ENCODE peak calls at places on chromosome 15, in five cellular contexts. G, I, B, O and X are unnamed samples.

GRCh38 chr15:69410290-69410874 is 3.8 kb upstream of the KIF23 start:
- DNase-seq in G (peak), I (no peak), B (no peak), O (no peak), X (peak)

GRCh38 chr15:28952666-28953491 is 67.1 kb downstream of the APBA2 start:
- DNase-seq in G (peak), I (no peak), B (peak), O (no peak), X (no peak)

GRCh38 chr15:75200765-75201608 is 695 bp upstream of the C15orf39 start:
- DNase-seq in G (no peak), I (peak), B (peak), O (peak), X (peak)

GRCh38 chr15:100764778-100765457 is 114.7 kb upstream of the ALDH1A3 start:
- DNase-seq in G (peak), I (no peak), B (peak), O (no peak), X (no peak)

GRCh38 chr15:49769225-49769624 is 148.4 kb downstream of the DTWD1 start:
- DNase-seq in G (no peak), I (no peak), B (no peak), O (no peak), X (no peak)

GRCh38 chr15:33506781-33507180 is 196.0 kb downstream of the RYR3 start:
- DNase-seq in G (no peak), I (no peak), B (no peak), O (no peak), X (no peak)

GRCh38 chr15:22958487-22959280 is 21.5 kb downstream of the CYFIP1 start:
- DNase-seq in G (no peak), I (no peak), B (no peak), O (no peak), X (no peak)

GRCh38 chr15:50702762-50703334 is 16.3 kb upstream of the TRPM7 start:
- DNase-seq in G (no peak), I (no peak), B (no peak), O (no peak), X (no peak)

GRCh38 chr15:62886431-62887071 is 156.0 kb upstream of the TPM1 start:
- DNase-seq in G (no peak), I (no peak), B (peak), O (no peak), X (no peak)

GRCh38 chr15:80549191-80549590 is 145.0 kb downstream of the ARNT2 start:
- DNase-seq in G (no peak), I (no peak), B (no peak), O (no peak), X (no peak)

GRCh38 chr15:95981209-95981608 is 349.3 kb upstream of the NR2F2 start:
- DNase-seq in G (no peak), I (no peak), B (no peak), O (no peak), X (no peak)

GRCh38 chr15:25777047-25777446 is 86.1 kb downstream of the ATP10A start:
- DNase-seq in G (no peak), I (no peak), B (no peak), O (no peak), X (no peak)

GRCh38 chr15:96122077-96123027 is 208.1 kb upstream of the NR2F2 start:
- DNase-seq in G (no peak), I (no peak), B (no peak), O (no peak), X (no peak)

GRCh38 chr15:100959066-100960050 is 40.2 kb downstream of the LRRK1 start:
- DNase-seq in G (no peak), I (no peak), B (no peak), O (no peak), X (no peak)

GRCh38 chr15:62644874-62645755 is 397.4 kb upstream of the TPM1 start:
- DNase-seq in G (no peak), I (no peak), B (no peak), O (no peak), X (no peak)

GRCh38 chr15:90851945-90852344 is 16.4 kb upstream of the FURIN start:
- DNase-seq in G (no peak), I (no peak), B (no peak), O (no peak), X (no peak)

GRCh38 chr15:57635300-57635944 is 43.7 kb downstream of the MYZAP start:
- DNase-seq in G (no peak), I (peak), B (no peak), O (peak), X (no peak)
- TF ChIP-seq CTCF in G (no peak), I (no peak), B (peak), O (peak), X (no peak)

GRCh38 chr15:48472756-48473155 is 141.5 kb downstream of the DUT start:
- DNase-seq in G (no peak), I (no peak), B (no peak), O (no peak), X (no peak)
- TF ChIP-seq POLR2AphosphoS5 in G (no peak), I (no peak), B (no peak), O (no peak), X (no peak)

GRCh38 chr15:66907826-66908502 is 157.4 kb upstream of the SMAD3 start:
- DNase-seq in G (no peak), I (no peak), B (no peak), O (peak), X (peak)

GRCh38 chr15:66908503-66909095 is 156.8 kb upstream of the SMAD3 start:
- DNase-seq in G (no peak), I (no peak), B (no peak), O (no peak), X (no peak)

GRCh38 chr15:66905185-66905584 is 160.2 kb upstream of the SMAD3 start:
- DNase-seq in G (no peak), I (no peak), B (no peak), O (no peak), X (no peak)

GRCh38 chr15:66906660-66907059 is 158.7 kb upstream of the SMAD3 start:
- DNase-seq in G (no peak), I (no peak), B (no peak), O (no peak), X (no peak)

DNA sequence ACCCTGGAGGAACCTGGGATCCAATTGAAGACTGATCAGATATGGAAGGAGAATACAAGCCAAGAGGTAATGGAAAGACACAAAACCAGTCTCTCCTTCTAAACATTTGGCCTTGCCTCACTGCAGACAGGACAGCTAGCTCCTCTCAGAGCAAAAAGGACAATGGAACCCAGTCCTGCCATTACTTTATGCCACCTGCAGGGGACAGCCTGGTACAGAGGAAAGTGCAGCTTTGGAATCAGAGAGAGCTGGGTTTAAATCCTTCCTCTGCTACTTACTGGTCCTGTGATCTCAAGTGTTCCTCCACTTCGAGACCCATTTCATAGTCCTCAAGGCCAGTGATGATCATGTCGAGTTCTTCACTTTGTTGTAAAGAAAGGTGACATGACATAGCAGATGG is 159.4 kb upstream of the SMAD3 start:
- DNase-seq in G (no peak), I (no peak), B (no peak), O (no peak), X (no peak)
- TF ChIP-seq CTCF in G (no peak), I (no peak), B (peak), O (no peak), X (peak)

DNA sequence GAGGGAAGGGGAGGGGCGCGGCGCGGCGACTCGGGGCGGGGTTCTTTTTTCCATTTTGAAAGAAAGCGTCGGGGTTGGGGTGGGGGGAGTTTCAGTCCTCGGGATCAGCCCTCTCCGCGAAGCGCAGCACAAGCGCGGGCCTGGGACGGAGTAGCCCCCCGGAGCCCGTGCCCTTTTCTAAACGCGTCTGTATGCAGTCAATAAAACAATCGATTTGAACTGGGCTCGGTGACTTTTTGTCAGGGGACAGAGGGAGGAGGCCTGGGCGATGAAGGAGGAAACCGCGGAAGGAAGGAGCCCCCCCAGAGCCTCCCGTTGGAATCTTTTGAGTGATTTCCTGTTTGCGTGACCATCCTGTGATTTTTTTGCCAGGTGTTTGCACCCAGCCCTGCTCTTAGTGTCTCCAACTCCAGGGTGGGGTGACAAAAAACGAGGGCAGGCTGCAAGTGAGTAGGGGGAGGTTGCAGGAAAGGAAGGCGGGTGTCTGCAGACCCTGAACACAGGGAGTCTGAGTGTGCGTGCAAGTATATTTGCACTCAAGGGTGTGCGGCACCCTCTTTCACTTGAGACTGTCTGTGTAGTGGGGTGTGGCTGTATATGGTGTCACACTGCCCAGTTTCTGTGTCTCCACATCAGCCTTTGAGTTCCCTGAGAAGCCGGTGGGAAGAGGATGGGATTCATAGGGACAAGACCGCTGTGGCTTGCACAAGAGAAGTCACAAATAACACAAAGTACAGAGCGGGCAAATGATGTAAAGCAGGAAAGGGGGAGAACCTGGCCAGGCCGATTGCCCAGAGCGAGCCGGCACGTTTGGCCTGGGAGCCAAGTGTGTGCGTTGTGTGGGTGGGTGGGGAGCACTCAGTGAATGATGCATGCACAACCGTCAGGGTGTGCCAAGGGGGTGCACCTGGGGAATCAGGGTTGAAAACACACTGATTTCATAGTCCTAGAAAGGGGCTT is 6.5 kb downstream of the ISLR2 start:
- DNase-seq in G (no peak), I (no peak), B (no peak), O (no peak), X (no peak)
- TF ChIP-seq POLR2AphosphoS5 in G (no peak), I (no peak), B (no peak), O (no peak), X (no peak)